ENCODE peak calls at places on chromosomes 1 and 21, in six cellular contexts. Q, U, Z, B, I and T are unnamed samples.

GRCh38 chr1:168121314-168122029 is 15.3 kb downstream of the GPR161 start:
- DNase-seq in Q (no peak), U (no peak), Z (no peak), B (no peak), I (peak), T (no peak)

GRCh38 chr1:187409341-187409740 is 580.6 kb downstream of the PLA2G4A start:
- DNase-seq in Q (no peak), U (no peak), Z (no peak), B (no peak), I (no peak), T (no peak)

GRCh38 chr1:16013220-16013907 is 4.5 kb downstream of the HSPB7 start:
- DNase-seq in Q (peak), U (peak), Z (peak), B (peak), I (peak), T (peak)

GRCh38 chr1:147515046-147515869 is 26.0 kb upstream of the BCL9 start:
- DNase-seq in Q (no peak), U (no peak), Z (no peak), B (no peak), I (no peak), T (no peak)

GRCh38 chr1:215423288-215423687 is 143.8 kb upstream of the KCTD3 start:
- DNase-seq in Q (no peak), U (no peak), Z (no peak), B (no peak), I (no peak), T (no peak)

GRCh38 chr1:155166373-155167165 is 6.5 kb downstream of the KRTCAP2 start:
- DNase-seq in Q (no peak), U (no peak), Z (no peak), B (no peak), I (peak), T (no peak)

GRCh38 chr1:117616967-117617366 is 11.1 kb downstream of the TENT5C start:
- DNase-seq in Q (no peak), U (no peak), Z (no peak), B (no peak), I (no peak), T (no peak)

GRCh38 chr1:46401964-46402626 is 8.0 kb downstream of the FAAH start:
- DNase-seq in Q (no peak), U (no peak), Z (no peak), B (peak), I (peak), T (peak)

GRCh38 chr1:177329871-177330270 is 159.1 kb downstream of the BRINP2 start:
- DNase-seq in Q (no peak), U (no peak), Z (no peak), B (no peak), I (no peak), T (no peak)

GRCh38 chr1:158930504-158930903 is 848 bp upstream of the PYHIN1 start:
- DNase-seq in Q (no peak), U (no peak), Z (no peak), B (no peak), I (no peak), T (no peak)

GRCh38 chr1:234408757-234409156 is 35.5 kb downstream of the COA6 start:
- DNase-seq in Q (no peak), U (no peak), Z (no peak), B (no peak), I (no peak), T (no peak)

GRCh38 chr1:183273300-183273699 is 87.2 kb downstream of the LAMC2 start:
- DNase-seq in Q (no peak), U (no peak), Z (no peak), B (no peak), I (no peak), T (no peak)

GRCh38 chr1:73674945-73675561 is 522.9 kb downstream of the LRRIQ3 start:
- DNase-seq in Q (peak), U (peak), Z (peak), B (no peak), I (no peak), T (no peak)

GRCh38 chr1:32729254-32730046 is 26.9 kb upstream of the SYNC start:
- DNase-seq in Q (no peak), U (no peak), Z (no peak), B (no peak), I (no peak), T (no peak)

GRCh38 chr1:15341634-15342375 is 67.9 kb upstream of the EFHD2 start:
- DNase-seq in Q (peak), U (no peak), Z (no peak), B (no peak), I (no peak), T (no peak)

GRCh38 chr1:194295690-194296089 is 1109.3 kb upstream of the B3GALT2 start:
- DNase-seq in Q (peak), U (peak), Z (peak), B (no peak), I (no peak), T (no peak)

GRCh38 chr1:227793948-227794812 is 21.3 kb upstream of the PRSS38 start:
- DNase-seq in Q (no peak), U (peak), Z (peak), B (no peak), I (peak), T (peak)

GRCh38 chr1:182192215-182192614 is 130.7 kb upstream of the ZNF648 start:
- DNase-seq in Q (peak), U (peak), Z (peak), B (no peak), I (no peak), T (no peak)

GRCh38 chr1:219239518-219239917 is 65.8 kb downstream of the LYPLAL1 start:
- DNase-seq in Q (no peak), U (no peak), Z (no peak), B (no peak), I (no peak), T (no peak)

GRCh38 chr1:29259802-29260441 is 23.6 kb downstream of the PTPRU start:
- DNase-seq in Q (peak), U (peak), Z (peak), B (no peak), I (peak), T (peak)

GRCh38 chr1:226877669-226878068 is 7.3 kb downstream of the PSEN2 start:
- DNase-seq in Q (no peak), U (no peak), Z (no peak), B (no peak), I (no peak), T (no peak)

GRCh38 chr1:42311138-42311537 is 23.9 kb downstream of the FOXJ3 start:
- DNase-seq in Q (no peak), U (no peak), Z (no peak), B (no peak), I (no peak), T (no peak)

GRCh38 chr1:233983811-233984210 is 79.3 kb downstream of the SLC35F3 start:
- DNase-seq in Q (no peak), U (no peak), Z (no peak), B (no peak), I (no peak), T (no peak)

GRCh38 chr21:45931397-45931969 is 50.1 kb upstream of the COL6A1 start:
- DNase-seq in Q (no peak), U (no peak), Z (no peak), B (no peak), I (no peak), T (no peak)

GRCh38 chr21:36320421-36321324 is 676 bp downstream of the MORC3 start:
- DNase-seq in Q (peak), U (peak), Z (peak), B (peak), I (peak), T (peak)

GRCh38 chr1:224637510-224637909 is 21.4 kb downstream of the CNIH3 start:
- DNase-seq in Q (no peak), U (no peak), Z (no peak), B (no peak), I (no peak), T (no peak)

GRCh38 chr1:147717706-147718097 is 42.7 kb downstream of the GJA5 start:
- DNase-seq in Q (no peak), U (no peak), Z (no peak), B (no peak), I (peak), T (no peak)

GRCh38 chr1:112509005-112509659 is 367 bp downstream of the WNT2B start:
- DNase-seq in Q (no peak), U (no peak), Z (peak), B (no peak), I (no peak), T (peak)

GRCh38 chr1:174761257-174761760 is 238.4 kb upstream of the CACYBP start:
- DNase-seq in Q (no peak), U (no peak), Z (no peak), B (no peak), I (peak), T (no peak)

GRCh38 chr1:50808296-50808695 is 151.8 kb downstream of the FAF1 start:
- DNase-seq in Q (no peak), U (no peak), Z (no peak), B (no peak), I (no peak), T (no peak)

GRCh38 chr1:2496087-2496622 is 20.1 kb downstream of the PLCH2 start:
- DNase-seq in Q (peak), U (peak), Z (peak), B (no peak), I (peak), T (no peak)

GRCh38 chr1:199302554-199302953 is 663.7 kb downstream of the PTPRC start:
- DNase-seq in Q (no peak), U (no peak), Z (no peak), B (no peak), I (no peak), T (no peak)

GRCh38 chr1:199472025-199472424 is 555.5 kb upstream of the NR5A2 start:
- DNase-seq in Q (no peak), U (no peak), Z (no peak), B (no peak), I (no peak), T (no peak)

GRCh38 chr1:168234846-168235547 is 9.2 kb downstream of the SFT2D2 start:
- DNase-seq in Q (peak), U (peak), Z (peak), B (no peak), I (no peak), T (no peak)

GRCh38 chr1:39378377-39378776 is 113.1 kb upstream of the BMP8A start:
- DNase-seq in Q (no peak), U (peak), Z (no peak), B (no peak), I (no peak), T (no peak)

GRCh38 chr1:34396042-34396441 is 219.3 kb downstream of the C1orf94 start:
- DNase-seq in Q (no peak), U (no peak), Z (no peak), B (no peak), I (no peak), T (no peak)

GRCh38 chr1:5991784-5992033 is 516 bp downstream of the NPHP4 start:
- DNase-seq in Q (peak), U (peak), Z (peak), B (no peak), I (peak), T (peak)

GRCh38 chr1:64516301-64516700 is 46.4 kb downstream of the CACHD1 start:
- DNase-seq in Q (no peak), U (no peak), Z (no peak), B (no peak), I (no peak), T (no peak)

GRCh38 chr1:11262171-11263049 is at the start of gene MTOR:
- DNase-seq in Q (peak), U (peak), Z (peak), B (peak), I (peak), T (peak)
- TF ChIP-seq CTCF in Q (no peak), U (no peak), Z (peak), B (peak), I (no peak), T (peak)

GRCh38 chr1:12013317-12013588 is 6.0 kb upstream of the MIIP start:
- DNase-seq in Q (no peak), U (no peak), Z (no peak), B (no peak), I (no peak), T (no peak)

GRCh38 chr1:12015001-12015491 is 4.3 kb upstream of the MIIP start:
- DNase-seq in Q (no peak), U (no peak), Z (no peak), B (no peak), I (no peak), T (no peak)

GRCh38 chr1:12015499-12015898 is 3.8 kb upstream of the MIIP start:
- DNase-seq in Q (no peak), U (no peak), Z (no peak), B (no peak), I (no peak), T (peak)

GRCh38 chr1:12012560-12013316 is 6.6 kb upstream of the MIIP start:
- DNase-seq in Q (no peak), U (no peak), Z (no peak), B (no peak), I (no peak), T (no peak)

GRCh38 chr1:12014141-12014981 is 4.9 kb upstream of the MIIP start:
- DNase-seq in Q (no peak), U (no peak), Z (no peak), B (no peak), I (no peak), T (peak)
- TF ChIP-seq CTCF in Q (no peak), U (no peak), Z (no peak), B (no peak), I (no peak), T (no peak)

DNA sequence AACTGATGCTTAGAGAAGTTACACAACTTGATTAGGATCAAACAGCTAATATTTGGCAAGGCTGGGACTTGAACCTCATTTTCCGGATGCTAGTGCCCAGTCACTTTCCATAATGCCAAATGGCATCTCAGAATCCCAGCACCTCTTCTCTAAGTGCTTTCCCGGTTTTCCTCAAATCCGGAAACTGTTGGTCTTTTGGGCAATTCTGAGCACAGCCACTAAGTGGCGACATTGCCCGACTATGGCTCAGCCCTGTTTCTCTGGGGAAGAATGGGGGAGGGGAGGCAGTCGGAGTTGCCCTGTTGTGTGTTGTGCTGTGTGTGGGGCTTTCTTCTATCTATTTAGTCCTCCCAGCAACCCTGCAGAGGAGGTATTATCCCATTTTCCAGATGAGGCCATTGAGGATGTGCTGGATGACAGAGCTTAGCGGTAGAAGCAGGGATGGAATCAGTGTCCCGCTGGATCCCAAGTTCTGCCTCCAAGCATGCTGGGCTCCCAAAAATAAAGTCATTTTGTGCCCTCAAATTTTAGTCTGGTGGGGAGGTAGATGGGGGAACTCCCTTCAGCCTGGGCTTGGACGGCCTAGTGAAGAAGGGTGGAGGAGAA is 175.0 kb downstream of the FCRL5 start:
- DNase-seq in Q (no peak), U (no peak), Z (no peak), B (no peak), I (no peak), T (no peak)
- TF ChIP-seq CTCF in Q (peak), U (peak), Z (peak), B (no peak), I (peak), T (peak)

DNA sequence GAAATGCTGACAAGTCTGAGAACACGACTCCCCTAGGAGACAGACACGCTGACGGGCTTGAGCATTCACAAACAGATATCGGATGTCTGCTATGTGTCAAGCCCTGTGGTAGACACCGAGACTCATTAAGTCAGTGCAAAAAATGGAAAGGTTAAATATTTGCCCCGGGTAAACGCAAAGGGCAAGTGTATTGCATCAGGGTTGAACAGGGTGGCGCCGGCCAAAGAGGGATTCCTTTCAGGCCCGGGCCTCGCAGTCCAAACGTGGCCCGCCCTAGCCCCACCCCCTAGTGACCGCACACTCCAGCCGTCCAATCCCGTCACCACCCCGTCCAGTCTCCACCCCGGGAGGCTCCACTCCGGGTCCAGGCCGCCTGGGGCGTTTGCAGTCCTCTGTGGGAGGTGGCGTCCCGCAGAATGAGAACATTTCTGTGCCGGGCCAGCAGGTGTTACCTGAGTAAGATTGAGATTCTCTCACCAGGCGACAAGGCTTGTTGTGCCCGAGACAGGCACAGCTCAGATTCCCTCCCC is 16.3 kb upstream of the TMEM9 start:
- DNase-seq in Q (peak), U (peak), Z (peak), B (peak), I (peak), T (peak)
- TF ChIP-seq CTCF in Q (no peak), U (no peak), Z (no peak), B (no peak), I (no peak), T (no peak)

GRCh38 chr1:105072850-105073249 is 1323.2 kb downstream of the AMY1C start:
- DNase-seq in Q (no peak), U (no peak), Z (no peak), B (no peak), I (no peak), T (no peak)
- TF ChIP-seq CTCF in Q (no peak), U (no peak), Z (no peak), B (no peak), I (no peak), T (no peak)

GRCh38 chr1:153443486-153443885 is 17.0 kb downstream of the S100A7 start:
- DNase-seq in Q (no peak), U (no peak), Z (no peak), B (no peak), I (no peak), T (no peak)
- TF ChIP-seq CTCF in Q (no peak), U (no peak), Z (no peak), B (no peak), I (no peak), T (no peak)